ENCODE peak calls at places on chromosome 18, in seven cellular contexts. O is ovary, G is WTC11, X is GM12865, C is tibial artery, K is AG04449, A is astrocyte of the spinal cord. B is an unnamed sample.

GRCh38 chr18:30903566-30903965 is 139.0 kb downstream of the DSC3 start:
- DNase-seq in O (no peak), G (no peak), X (peak), C (no peak), K (no peak), A (peak), B (no peak)

GRCh38 chr18:28398491-28398890 is 221.6 kb upstream of the CDH2 start:
- DNase-seq in O (no peak), G (no peak), X (no peak), C (no peak), K (no peak), A (no peak), B (no peak)

GRCh38 chr18:12278765-12279682 is 24.9 kb downstream of the CIDEA start:
- DNase-seq in O (peak), G (peak), X (no peak), C (peak), K (peak), A (peak), B (peak)

GRCh38 chr18:24991661-24992060 is 360.3 kb downstream of the ZNF521 start:
- DNase-seq in O (no peak), G (no peak), X (no peak), C (no peak), K (no peak), A (no peak), B (no peak)

GRCh38 chr18:63994783-63995399 is 25.0 kb downstream of the SERPINB8 start:
- DNase-seq in O (peak), G (peak), X (peak), C (no peak), K (no peak), A (peak), B (peak)

GRCh38 chr18:68342039-68342659 is 372.8 kb downstream of the TMX3 start:
- DNase-seq in O (no peak), G (no peak), X (no peak), C (no peak), K (no peak), A (no peak), B (no peak)

GRCh38 chr18:43061318-43061717 is 54.2 kb downstream of the RIT2 start:
- DNase-seq in O (no peak), G (no peak), X (no peak), C (no peak), K (no peak), A (no peak), B (no peak)

GRCh38 chr18:54147439-54147838 is 77.0 kb downstream of the MBD2 start:
- DNase-seq in O (no peak), G (no peak), X (peak), C (no peak), K (no peak), A (no peak), B (no peak)

GRCh38 chr18:24672165-24672950 is 211.9 kb downstream of the HRH4 start:
- DNase-seq in O (no peak), G (no peak), X (no peak), C (no peak), K (no peak), A (no peak), B (peak)

GRCh38 chr18:73707035-73707434 is 440.6 kb downstream of the FBXO15 start:
- DNase-seq in O (no peak), G (no peak), X (no peak), C (no peak), K (peak), A (peak), B (no peak)

GRCh38 chr18:44742741-44743311 is 62.1 kb downstream of the SETBP1 start:
- DNase-seq in O (peak), G (no peak), X (no peak), C (no peak), K (no peak), A (peak), B (peak)

GRCh38 chr18:7512326-7512725 is 54.8 kb upstream of the PTPRM start:
- DNase-seq in O (no peak), G (no peak), X (no peak), C (no peak), K (no peak), A (no peak), B (no peak)

GRCh38 chr18:12637393-12637792 is 20.5 kb downstream of the SPIRE1 start:
- DNase-seq in O (no peak), G (no peak), X (no peak), C (no peak), K (no peak), A (no peak), B (peak)

GRCh38 chr18:48228301-48228715 is 180.9 kb downstream of the ZBTB7C start:
- DNase-seq in O (peak), G (no peak), X (no peak), C (peak), K (no peak), A (no peak), B (peak)

GRCh38 chr18:46946656-46947282 is 29.4 kb downstream of the KATNAL2 start:
- DNase-seq in O (peak), G (peak), X (peak), C (peak), K (no peak), A (peak), B (peak)

GRCh38 chr18:8526316-8526715 is 82.9 kb upstream of the RAB12 start:
- DNase-seq in O (no peak), G (no peak), X (no peak), C (no peak), K (no peak), A (no peak), B (no peak)

GRCh38 chr18:59109375-59109774 is 30.3 kb upstream of the SEC11C start:
- DNase-seq in O (no peak), G (no peak), X (no peak), C (no peak), K (no peak), A (no peak), B (no peak)

GRCh38 chr18:47191956-47192355 is 15.8 kb upstream of the IER3IP1 start:
- DNase-seq in O (no peak), G (no peak), X (no peak), C (no peak), K (no peak), A (no peak), B (peak)

GRCh38 chr18:6004683-6005082 is 109.4 kb upstream of the TMEM200C start:
- DNase-seq in O (no peak), G (no peak), X (peak), C (no peak), K (no peak), A (no peak), B (no peak)

GRCh38 chr18:58212274-58212673 is 168.2 kb downstream of the NEDD4L start:
- DNase-seq in O (no peak), G (no peak), X (peak), C (no peak), K (no peak), A (no peak), B (no peak)

GRCh38 chr18:8757598-8757997 is 52.2 kb downstream of the MTCL1 start:
- DNase-seq in O (no peak), G (no peak), X (no peak), C (no peak), K (no peak), A (no peak), B (no peak)

GRCh38 chr18:56386856-56387255 is 251.5 kb downstream of the TXNL1 start:
- DNase-seq in O (no peak), G (no peak), X (no peak), C (no peak), K (no peak), A (no peak), B (no peak)

GRCh38 chr18:56684277-56684676 is 33.1 kb downstream of the WDR7 start:
- DNase-seq in O (no peak), G (no peak), X (no peak), C (no peak), K (no peak), A (no peak), B (no peak)

GRCh38 chr18:5238371-5238758 is 41.3 kb upstream of the AKAIN1 start:
- DNase-seq in O (peak), G (peak), X (peak), C (no peak), K (no peak), A (no peak), B (no peak)

GRCh38 chr18:36942264-36942663 is 113.3 kb downstream of the KIAA1328 start:
- DNase-seq in O (no peak), G (no peak), X (peak), C (no peak), K (peak), A (peak), B (peak)

GRCh38 chr18:59426855-59427254 is 67.8 kb upstream of the LMAN1 start:
- DNase-seq in O (no peak), G (no peak), X (no peak), C (no peak), K (no peak), A (no peak), B (no peak)

GRCh38 chr18:36139251-36139650 is 9.6 kb downstream of the ELP2 start:
- DNase-seq in O (no peak), G (no peak), X (no peak), C (no peak), K (no peak), A (no peak), B (no peak)

GRCh38 chr18:44651453-44651852 is 29.2 kb upstream of the SETBP1 start:
- DNase-seq in O (no peak), G (no peak), X (no peak), C (no peak), K (peak), A (peak), B (peak)

GRCh38 chr18:29879763-29880162 is 1162.8 kb downstream of the DSC3 start:
- DNase-seq in O (no peak), G (peak), X (no peak), C (no peak), K (no peak), A (no peak), B (no peak)
- TF ChIP-seq CTCF in O (no peak), G (no peak), X (no peak), C (no peak), K (no peak), A (no peak), B (no peak)

DNA sequence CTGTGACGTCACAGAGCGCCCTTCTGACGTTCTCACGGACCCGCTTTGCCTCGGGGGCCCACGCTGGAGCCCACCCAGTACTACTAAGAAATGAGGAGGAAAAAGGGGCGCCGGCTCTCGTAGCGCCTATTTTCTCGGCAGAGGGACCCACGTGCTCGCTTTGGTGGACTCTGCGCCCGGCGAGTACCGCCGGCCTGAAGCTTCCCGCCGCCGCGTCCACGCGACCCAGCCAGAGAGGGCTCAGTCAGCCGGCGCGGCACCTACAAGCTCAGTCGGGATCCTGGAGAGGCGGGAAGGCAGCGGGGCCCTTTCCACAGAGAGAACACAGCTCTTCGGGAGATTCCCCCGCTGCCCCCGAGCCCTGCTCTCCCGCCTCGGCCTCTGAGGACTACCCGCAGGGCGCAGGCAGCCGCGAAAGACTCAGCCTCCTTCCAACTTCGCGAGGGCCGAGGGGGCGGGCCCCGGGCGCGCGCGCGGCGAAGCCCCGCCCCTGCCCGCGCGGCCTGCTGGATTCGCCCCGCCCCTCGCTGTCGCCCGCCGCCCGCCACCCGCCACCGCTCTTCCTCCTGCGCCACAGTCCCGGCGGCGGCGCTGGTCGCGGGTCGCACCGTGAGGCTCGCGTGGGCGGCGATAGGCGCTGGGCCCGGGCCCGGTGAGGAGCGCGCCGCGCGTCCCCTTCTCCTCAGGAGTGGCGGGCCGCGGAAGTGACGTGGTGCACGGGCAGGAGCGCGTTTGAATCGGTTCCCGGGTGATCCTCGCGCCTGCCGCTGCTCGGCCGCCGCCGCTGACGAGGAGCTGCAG is at the start of gene SMCHD1:
- DNase-seq in O (peak), G (peak), X (peak), C (peak), K (no peak), A (peak), B (peak)
- TF ChIP-seq CTCF in O (no peak), G (no peak), X (no peak), C (no peak), K (no peak), A (no peak), B (no peak)

DNA sequence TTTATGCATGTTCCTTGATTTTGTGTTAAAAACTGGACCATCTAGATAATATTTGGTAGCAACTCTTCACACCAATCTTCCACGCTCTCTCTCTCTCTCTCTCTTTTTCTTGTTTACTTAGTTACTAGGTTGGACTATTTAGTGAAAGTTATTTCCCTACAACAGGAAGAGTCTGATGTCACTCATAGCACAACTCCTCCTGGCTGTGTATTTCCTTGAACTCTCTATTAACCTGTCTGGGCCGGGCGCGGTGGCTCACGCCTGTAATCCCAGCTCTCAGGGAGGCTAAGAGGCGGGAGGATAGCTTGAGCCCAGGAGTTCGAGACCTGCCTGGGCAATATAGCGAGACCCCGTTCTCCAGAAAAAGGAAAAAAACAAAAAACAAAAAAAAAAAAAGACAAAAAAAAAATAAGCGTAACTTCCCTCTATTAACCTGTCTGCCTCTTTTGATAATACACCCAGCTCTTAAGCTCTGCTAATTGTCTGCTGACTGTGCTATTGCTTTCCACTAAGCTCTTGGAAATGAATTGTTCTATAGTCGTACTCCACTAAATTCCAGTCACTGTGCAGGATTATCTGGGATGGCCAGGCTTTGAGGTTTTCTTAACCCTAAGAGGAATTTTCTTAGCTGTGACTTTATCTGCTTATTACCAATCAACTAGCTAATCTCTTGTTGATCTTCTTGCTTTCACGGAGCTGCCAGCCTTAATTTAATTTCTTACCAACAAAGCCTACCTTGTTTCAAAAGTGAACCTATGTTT is 18.1 kb upstream of the CDH19 start:
- DNase-seq in O (no peak), G (no peak), X (no peak), C (no peak), K (no peak), A (no peak), B (no peak)
- TF ChIP-seq CTCF in O (no peak), G (no peak), X (no peak), C (no peak), K (no peak), A (no peak), B (no peak)

GRCh38 chr18:75244336-75244735 is 33.7 kb downstream of the TSHZ1 start:
- DNase-seq in O (no peak), G (peak), X (no peak), C (no peak), K (no peak), A (peak), B (no peak)
- TF ChIP-seq CTCF in O (no peak), G (no peak), X (peak), C (peak), K (no peak), A (peak), B (peak)

DNA sequence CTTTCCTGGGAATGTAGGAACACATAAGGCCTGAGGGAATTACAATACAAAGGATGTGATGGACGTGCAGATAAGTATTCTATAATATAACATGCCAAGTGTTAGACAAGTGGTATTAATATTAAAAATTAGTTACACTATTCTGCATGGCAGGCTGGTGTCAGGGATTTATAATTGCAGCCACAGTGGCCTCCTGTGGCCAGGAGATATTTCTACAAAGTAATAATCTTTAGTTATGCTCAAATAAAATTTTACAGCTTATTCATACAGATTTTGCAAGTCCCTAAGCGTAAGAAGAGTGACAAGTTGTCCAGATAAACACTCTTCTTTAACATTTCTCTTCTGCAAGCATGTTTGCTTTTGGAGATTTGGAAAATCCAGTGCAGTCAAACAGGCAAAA is 90.4 kb upstream of the CBLN2 start:
- DNase-seq in O (no peak), G (no peak), X (no peak), C (no peak), K (no peak), A (no peak), B (no peak)
- TF ChIP-seq CTCF in O (no peak), G (no peak), X (no peak), C (no peak), K (no peak), A (no peak), B (no peak)